ENCODE peak calls at places on chromosome 16, in seven cellular contexts. G, X, V, J, L, O and F are unnamed samples. For H3K4me1, the result is how much of the 10 kb centered on the place peaks cover.

GRCh38 chr16:22324787-22325597 is 27.8 kb downstream of the POLR3E start:
- DNase-seq in O (no peak), X (no peak), L (no peak), V (no peak), J (no peak), G (no peak), F (no peak)

GRCh38 chr16:21563676-21564075 is 35.7 kb upstream of the METTL9 start:
- DNase-seq in V (no peak), X (no peak), O (no peak), G (no peak), J (no peak), L (no peak), F (no peak)

GRCh38 chr16:89173629-89173921 is 2.0 kb downstream of the CDH15 start:
- DNase-seq in G (no peak), L (peak), X (no peak), O (no peak), J (no peak), V (no peak), F (no peak)

GRCh38 chr16:48089053-48089792 is 66.6 kb downstream of the ABCC12 start:
- DNase-seq in V (no peak), X (no peak), L (no peak), G (no peak), J (no peak), O (no peak), F (no peak)

GRCh38 chr16:57995721-57996405 is 4.6 kb downstream of the ZNF319 start:
- DNase-seq in V (no peak), X (no peak), O (no peak), L (no peak), G (no peak), J (no peak), F (no peak)

GRCh38 chr16:28951410-28951943 is 740 bp downstream of the NFATC2IP start:
- DNase-seq in L (no peak), J (no peak), V (no peak), O (no peak), X (no peak), G (no peak), F (no peak)

GRCh38 chr16:64131423-64131822 is 990.4 kb downstream of the CDH11 start:
- DNase-seq in V (no peak), O (no peak), J (no peak), X (no peak), L (no peak), G (no peak), F (no peak)

GRCh38 chr16:64182985-64183384 is 938.9 kb downstream of the CDH11 start:
- DNase-seq in X (no peak), V (no peak), L (no peak), J (no peak), O (no peak), G (no peak), F (no peak)

GRCh38 chr16:81380932-81381331 is 63.7 kb upstream of the CMIP start:
- DNase-seq in J (no peak), X (no peak), G (no peak), O (no peak), V (no peak), L (no peak), F (no peak)

GRCh38 chr16:52812945-52813556 is 239.6 kb downstream of the CHD9NB start:
- DNase-seq in L (no peak), V (peak), G (peak), X (no peak), O (no peak), J (no peak), F (peak)

GRCh38 chr16:55331648-55332185 is 7.7 kb downstream of the IRX6 start:
- DNase-seq in V (no peak), O (no peak), J (no peak), G (no peak), X (no peak), L (no peak), F (no peak)
- TF ChIP-seq SIN3A in V (no peak), O (no peak), J (no peak), G (no peak), X (no peak), L (no peak), F (no peak)

DNA sequence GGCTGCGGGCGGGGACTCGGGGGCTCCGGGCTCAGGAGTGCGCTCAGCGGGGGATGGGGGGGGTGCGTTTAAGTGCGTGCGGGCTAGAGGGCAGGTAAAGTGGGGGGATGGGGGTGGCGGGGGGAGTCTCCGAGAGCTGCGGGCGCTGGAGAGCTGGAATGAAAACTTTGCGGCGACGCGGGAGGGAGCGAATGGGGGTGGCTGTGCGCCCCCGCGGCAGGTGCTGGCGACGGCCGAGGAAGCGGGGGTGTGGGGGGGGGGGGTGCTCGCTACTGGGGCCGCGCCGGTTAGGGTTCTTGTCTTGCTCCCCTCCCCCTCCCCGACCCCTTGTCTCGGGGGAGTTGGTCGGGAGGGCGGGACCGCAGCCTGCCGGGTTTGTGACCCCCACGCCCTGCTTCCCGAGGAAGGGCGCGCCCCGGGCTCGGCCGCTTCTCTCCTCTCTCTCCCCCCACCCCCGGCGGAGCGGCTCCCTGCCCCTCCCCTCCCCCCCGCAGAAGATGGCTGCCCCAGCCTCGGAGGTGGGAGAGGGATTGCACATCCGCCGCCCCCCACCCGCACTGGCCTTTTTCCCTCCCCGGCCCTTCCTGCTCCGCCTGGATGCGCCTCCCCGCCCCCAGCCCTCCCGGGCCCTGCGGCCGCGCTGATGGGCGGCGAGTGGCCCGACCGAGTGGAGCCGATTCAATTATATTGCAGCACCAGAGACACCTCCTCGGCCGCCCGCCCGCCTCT is 651 bp downstream of the GSE1 start:
- DNase-seq in X (peak), G (no peak), L (peak), O (no peak), J (peak), V (peak), F (no peak)
- H3K4me1 ChIP-seq in X (half or more), G (under half), L (under half), O (under half), J (under half), V (under half), F (under half)

GRCh38 chr16:19227643-19228042 is 57.9 kb upstream of the CLEC19A start:
- DNase-seq in G (no peak), L (no peak), J (no peak), O (no peak), X (no peak), V (no peak), F (no peak)

GRCh38 chr16:19230575-19230974 is 55.0 kb upstream of the CLEC19A start:
- DNase-seq in O (no peak), L (no peak), X (no peak), J (no peak), G (no peak), V (no peak), F (no peak)

GRCh38 chr16:19228575-19228974 is 57.0 kb upstream of the CLEC19A start:
- DNase-seq in X (no peak), G (no peak), O (no peak), V (no peak), J (no peak), L (no peak), F (no peak)

GRCh38 chr16:19231881-19232280 is 53.6 kb upstream of the CLEC19A start:
- DNase-seq in V (no peak), O (no peak), J (no peak), G (no peak), L (no peak), X (no peak), F (no peak)

DNA sequence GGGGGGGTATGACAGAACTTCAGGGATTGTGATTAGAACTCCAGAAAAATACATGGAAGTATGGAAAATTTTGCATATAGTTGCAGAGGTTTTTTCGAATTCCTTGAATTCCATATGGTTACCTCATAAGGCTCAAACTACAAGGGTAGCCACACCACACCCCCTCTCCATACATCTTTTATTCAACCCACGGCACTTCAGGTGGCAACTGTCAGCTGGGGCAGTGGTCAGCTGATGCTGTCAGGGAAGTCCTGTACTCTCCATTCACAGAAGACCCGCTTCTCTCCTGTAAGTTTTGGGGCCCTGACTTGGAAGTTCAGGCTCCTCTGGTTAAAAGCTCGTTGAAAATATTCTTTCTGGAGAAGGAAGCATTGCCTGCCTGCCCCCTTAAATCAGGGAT is 57.5 kb upstream of the CLEC19A start:
- DNase-seq in V (no peak), O (no peak), L (no peak), G (no peak), X (no peak), J (no peak), F (no peak)
- H3K27ac ChIP-seq in V (no peak), O (no peak), L (no peak), G (no peak), X (no peak), J (no peak), F (no peak)

GRCh38 chr16:75286996-75287395 is 35.6 kb upstream of the BCAR1 start:
- DNase-seq in G (no peak), V (no peak), O (no peak), X (no peak), L (no peak), J (no peak), F (no peak)

GRCh38 chr16:75289189-75289588 is 37.8 kb upstream of the BCAR1 start:
- DNase-seq in L (no peak), V (no peak), G (peak), X (no peak), O (no peak), J (no peak), F (no peak)

GRCh38 chr16:75288181-75288580 is 36.8 kb upstream of the BCAR1 start:
- DNase-seq in J (peak), O (no peak), L (no peak), G (no peak), X (no peak), V (no peak), F (no peak)

GRCh38 chr16:75287708-75288107 is 36.3 kb upstream of the BCAR1 start:
- DNase-seq in G (no peak), V (no peak), O (no peak), J (no peak), X (peak), L (no peak), F (no peak)

DNA sequence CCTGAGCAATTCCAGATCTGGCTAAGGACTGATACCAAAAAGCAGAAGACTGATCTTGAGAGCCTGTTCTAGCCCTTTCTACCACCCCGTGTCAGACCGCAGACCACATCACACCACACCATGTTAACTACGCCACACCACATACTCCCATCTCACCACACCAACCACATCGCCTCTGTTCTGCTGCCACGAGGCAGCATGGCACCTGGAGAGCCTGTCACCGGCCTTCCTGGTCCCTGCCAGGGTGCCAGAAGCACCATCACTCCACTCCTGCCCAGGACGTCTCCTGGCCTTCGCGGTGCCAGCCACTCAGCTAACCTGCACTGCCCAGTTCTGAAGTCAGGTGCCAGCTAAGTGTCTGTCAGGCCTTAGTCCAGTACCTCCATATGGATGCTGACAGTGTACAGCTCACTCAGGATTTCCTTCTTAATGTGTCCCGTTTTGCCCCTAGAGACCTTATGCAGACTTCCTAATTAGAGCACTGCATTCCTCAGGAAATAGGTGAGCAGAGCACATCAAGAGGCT is 37.2 kb upstream of the BCAR1 start:
- DNase-seq in V (no peak), J (no peak), O (peak), G (no peak), X (no peak), L (no peak), F (no peak)
- TF ChIP-seq SIN3A in V (no peak), J (no peak), O (no peak), G (no peak), X (no peak), L (no peak), F (no peak)